ENCODE peak calls at places on chromosomes 6 and 20, in four cellular contexts. Z is neuronal stem cell, O is H9, S is mesenchymal stem cell. N is an unnamed sample.
A peak's percentile ranks its signal among the peaks of the same experiment; 100 is the strongest.

GRCh38 chr6:109794201-109794926 is 103.3 kb downstream of the FIG4 start:
- DNase-seq in Z (no peak), S (peak; percentile 66), O (no peak), N (no peak)

GRCh38 chr6:27839303-27840081 is 72.7 kb downstream of the OR2B2 start:
- DNase-seq in Z (no peak), S (peak; percentile 72), O (no peak), N (no peak)

GRCh38 chr6:121521164-121521555 is 85.7 kb downstream of the GJA1 start:
- DNase-seq in Z (no peak), O (no peak), S (no peak), N (no peak)

GRCh38 chr20:41138527-41139226 is 1.3 kb downstream of the PLCG1 start:
- DNase-seq in O (no peak), Z (peak; percentile 18), S (peak; percentile 45), N (no peak)

GRCh38 chr6:104855507-104855906 is 4.2 kb downstream of the HACE1 start:
- DNase-seq in O (no peak), S (peak; percentile 40), Z (no peak), N (no peak)

GRCh38 chr6:77626431-77626830 is 26.4 kb upstream of the MEI4 start:
- DNase-seq in S (no peak), Z (no peak), O (no peak), N (no peak)

GRCh38 chr20:2164966-2165365 is 63.3 kb downstream of the STK35 start:
- DNase-seq in Z (no peak), S (no peak), O (peak; percentile 23), N (no peak)

GRCh38 chr6:138844203-138844602 is 48.3 kb downstream of the ECT2L start:
- DNase-seq in S (no peak), Z (no peak), O (no peak), N (no peak)

GRCh38 chr20:7226156-7226555 is 458.7 kb downstream of the BMP2 start:
- DNase-seq in O (no peak), S (no peak), Z (no peak), N (no peak)

GRCh38 chr6:63663147-63663877 is 27.7 kb downstream of the PHF3 start:
- DNase-seq in S (peak; percentile 68), Z (no peak), O (no peak), N (no peak)

GRCh38 chr20:57879437-57880115 is 169.8 kb upstream of the PMEPA1 start:
- DNase-seq in S (no peak), Z (no peak), O (no peak), N (no peak)

GRCh38 chr6:6785163-6785521 is 196.6 kb downstream of the LY86 start:
- DNase-seq in S (no peak), Z (no peak), O (no peak), N (no peak)

GRCh38 chr20:33908868-33909267 is 84.8 kb upstream of the RALY start:
- DNase-seq in S (no peak), Z (no peak), O (no peak), N (no peak)

GRCh38 chr20:33910529-33911327 is 83.0 kb upstream of the RALY start:
- DNase-seq in O (no peak), S (no peak), Z (no peak), N (no peak)

GRCh38 chr20:33908351-33908750 is 85.4 kb upstream of the RALY start:
- DNase-seq in S (peak; percentile 40), O (no peak), Z (no peak), N (no peak)

GRCh38 chr20:33910056-33910455 is 83.7 kb upstream of the RALY start:
- DNase-seq in Z (no peak), S (peak; percentile 30), O (no peak), N (no peak)

DNA sequence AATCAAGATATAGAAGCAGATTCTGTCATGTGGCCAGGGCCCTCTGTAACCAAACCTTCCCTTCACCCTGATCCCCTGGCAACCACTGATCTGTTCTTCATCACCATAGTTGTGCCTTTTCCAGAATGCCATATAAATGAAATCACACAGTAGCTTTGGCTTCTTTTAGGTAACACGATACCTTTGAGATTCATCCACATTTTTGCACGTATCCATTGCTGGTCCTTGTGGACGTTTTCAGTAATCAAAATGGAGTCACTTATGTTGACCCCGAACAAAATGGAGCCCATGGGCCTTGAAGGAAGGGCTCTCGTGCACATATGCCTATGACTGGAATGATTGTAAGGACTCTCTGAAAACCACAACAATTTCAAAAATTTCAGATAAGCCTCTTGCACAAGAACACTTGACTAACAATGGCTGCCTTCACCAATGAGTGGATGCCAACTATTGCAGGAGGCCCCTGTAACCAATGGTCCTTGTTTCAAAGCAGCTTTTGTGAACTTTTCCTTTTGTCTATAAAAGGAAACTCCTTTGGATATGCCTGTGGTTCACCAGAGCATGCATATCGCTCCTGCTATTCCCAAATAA is 84.3 kb upstream of the RALY start:
- DNase-seq in O (no peak), Z (no peak), S (peak; percentile 75), N (no peak)
- H3K18ac ChIP-seq in O (no peak overlapping the region), Z (no peak overlapping the region), S (no peak overlapping the region), N (no peak overlapping the region)

DNA sequence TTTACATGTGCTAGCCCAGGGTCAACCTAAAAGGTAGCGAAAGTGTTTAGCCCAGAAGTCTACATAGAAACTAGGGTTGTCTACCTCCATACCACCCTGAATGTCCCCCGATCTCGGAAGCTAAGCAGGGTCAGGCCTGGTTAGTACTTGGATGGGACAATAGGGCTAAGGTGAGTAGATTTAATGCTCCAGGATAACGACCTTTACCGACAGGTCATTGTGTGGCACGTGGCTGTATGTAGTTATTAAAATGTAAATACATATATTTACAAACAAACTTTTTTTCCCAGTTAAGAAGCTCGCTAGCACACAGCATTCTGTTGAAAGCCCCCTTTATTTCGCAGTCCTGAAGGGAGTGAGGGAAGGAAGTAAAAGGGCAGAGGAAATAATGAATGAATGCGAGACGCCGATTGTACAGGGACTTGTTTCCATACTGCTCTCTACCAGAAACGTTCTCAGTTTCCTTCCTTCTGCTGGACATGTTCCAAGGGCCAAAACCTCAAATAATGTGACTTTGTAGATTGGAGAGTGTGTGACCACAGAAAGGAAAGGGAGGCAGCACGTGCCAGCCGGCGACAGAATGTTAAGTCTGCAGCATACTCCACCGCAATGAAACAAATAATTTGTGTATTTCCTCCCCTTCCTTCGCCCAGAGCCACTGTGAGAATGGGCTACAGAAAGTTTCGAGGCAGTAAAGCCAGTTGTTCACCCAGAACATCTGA is 603 bp downstream of the ADAT2 start:
- DNase-seq in S (peak; percentile 57), Z (peak; percentile 3), O (peak; percentile 36), N (peak; percentile 55)
- H3K18ac ChIP-seq in S (peak overlapping the region; percentile 16), Z (peak overlapping the region; percentile 83), O (peak overlapping the region; percentile 58), N (no peak overlapping the region)

GRCh38 chr6:3247255-3248146 is 11.2 kb upstream of the PSMG4 start:
- DNase-seq in S (peak; percentile 87), Z (no peak), O (peak; percentile 75), N (peak; percentile 67)
- H3K18ac ChIP-seq in S (peak overlapping the region; percentile 58), Z (peak overlapping the region; percentile 61), O (no peak overlapping the region), N (peak overlapping the region; percentile 56)

GRCh38 chr20:54221996-54222890 is 14.4 kb downstream of the PFDN4 start:
- DNase-seq in S (no peak), O (no peak), Z (no peak), N (no peak)
- H3K18ac ChIP-seq in S (no peak overlapping the region), O (no peak overlapping the region), Z (no peak overlapping the region), N (peak overlapping the region; percentile 39)

GRCh38 chr20:31559704-31560093 is 45.4 kb upstream of the ID1 start:
- DNase-seq in S (peak; percentile 85), O (no peak), Z (no peak), N (no peak)
- H3K18ac ChIP-seq in S (no peak overlapping the region), O (no peak overlapping the region), Z (no peak overlapping the region), N (no peak overlapping the region)

GRCh38 chr6:38302081-38302480 is 337.6 kb downstream of the BTBD9 start:
- DNase-seq in S (peak; percentile 28), O (no peak), Z (no peak), N (no peak)

GRCh38 chr6:38307730-38308129 is 332.0 kb downstream of the BTBD9 start:
- DNase-seq in S (peak; percentile 52), Z (no peak), O (no peak), N (no peak)

GRCh38 chr6:38310061-38310460 is 329.7 kb downstream of the BTBD9 start:
- DNase-seq in Z (no peak), S (no peak), O (no peak), N (no peak)

GRCh38 chr6:38306915-38307314 is 332.8 kb downstream of the BTBD9 start:
- DNase-seq in Z (no peak), O (no peak), S (no peak), N (no peak)

GRCh38 chr6:38305995-38306681 is 333.6 kb downstream of the BTBD9 start:
- DNase-seq in O (no peak), S (no peak), Z (no peak), N (no peak)
- H3K18ac ChIP-seq in O (no peak overlapping the region), S (no peak overlapping the region), Z (no peak overlapping the region), N (no peak overlapping the region)

N was measured in H1.